ENCODE peak calls at places on chromosomes 16 and 17, in nine cellular contexts. Y is kidney; J is gastrocnemius medialis; D is cardiac muscle cell; G is heart right ventricle; U is CD8-positive, alpha-beta memory T cell; R is tibial nerve; I is breast epithelium; C is colonic mucosa. M is an unnamed sample.

GRCh38 chr17:30950669-30951399 is 20.0 kb upstream of the RNF135 start:
- DNase-seq in Y (peak), J (peak), D (no peak), G (peak), U (no peak), R (peak), I (no peak), C (peak), M (no peak)

GRCh38 chr16:35797811-35798210 is 2338.4 kb downstream of the TP53TG3F start:
- DNase-seq in Y (no peak), J (no peak), D (no peak), G (no peak), U (no peak), R (no peak), I (no peak), C (no peak), M (no peak)

GRCh38 chr17:51439395-51440229 is 179.3 kb downstream of the UTP18 start:
- DNase-seq in Y (no peak), J (no peak), D (no peak), G (no peak), U (no peak), R (no peak), I (no peak), C (no peak), M (no peak)

GRCh38 chr16:87284183-87284582 is 33.0 kb downstream of the C16orf95 start:
- DNase-seq in Y (peak), J (no peak), D (no peak), G (no peak), U (no peak), R (no peak), I (no peak), C (no peak), M (no peak)

GRCh38 chr16:85615852-85616607 is 2.9 kb downstream of the GSE1 start:
- DNase-seq in Y (peak), J (peak), D (peak), G (peak), U (peak), R (peak), I (peak), C (peak), M (no peak)

GRCh38 chr17:31787857-31788570 is 71.0 kb downstream of the COPRS start:
- DNase-seq in Y (no peak), J (no peak), D (peak), G (no peak), U (no peak), R (no peak), I (no peak), C (no peak), M (no peak)

GRCh38 chr16:30113031-30113710 is at the start of gene GDPD3:
- DNase-seq in Y (peak), J (no peak), D (no peak), G (peak), U (no peak), R (no peak), I (no peak), C (peak), M (no peak)

GRCh38 chr17:34635876-34636275 is 56.5 kb downstream of the TMEM132E start:
- DNase-seq in Y (peak), J (no peak), D (no peak), G (no peak), U (no peak), R (no peak), I (no peak), C (no peak), M (no peak)

GRCh38 chr17:74296548-74296936 is 22.5 kb downstream of the DNAI2 start:
- DNase-seq in Y (no peak), J (peak), D (peak), G (peak), U (no peak), R (peak), I (no peak), C (peak), M (peak)

GRCh38 chr17:40614431-40615294 is 33.0 kb downstream of the SMARCE1 start:
- DNase-seq in Y (no peak), J (no peak), D (no peak), G (no peak), U (no peak), R (no peak), I (no peak), C (no peak), M (no peak)

GRCh38 chr17:83099086-83099540 is 19.7 kb downstream of the METRNL start:
- DNase-seq in Y (no peak), J (no peak), D (no peak), G (no peak), U (no peak), R (no peak), I (no peak), C (no peak), M (no peak)

GRCh38 chr16:21598676-21599157 is 660 bp upstream of the METTL9 start:
- DNase-seq in Y (no peak), J (no peak), D (no peak), G (peak), U (no peak), R (no peak), I (no peak), C (no peak), M (no peak)

GRCh38 chr16:4117250-4117578 is 972 bp upstream of the ADCY9 start:
- DNase-seq in Y (peak), J (no peak), D (no peak), G (no peak), U (no peak), R (no peak), I (no peak), C (no peak), M (no peak)

GRCh38 chr16:85415196-85415988 is 197.7 kb upstream of the GSE1 start:
- DNase-seq in Y (peak), J (peak), D (no peak), G (peak), U (peak), R (no peak), I (no peak), C (no peak), M (no peak)

GRCh38 chr17:74361613-74362391 is at the start of gene BTBD17:
- DNase-seq in Y (no peak), J (peak), D (peak), G (peak), U (peak), R (peak), I (no peak), C (peak), M (no peak)

GRCh38 chr16:67199808-67200198 is 872 bp downstream of the ELMO3 start:
- DNase-seq in Y (no peak), J (peak), D (no peak), G (no peak), U (no peak), R (no peak), I (no peak), C (peak), M (no peak)

GRCh38 chr16:19382887-19383816 is 34.5 kb upstream of the TMC5 start:
- DNase-seq in Y (no peak), J (no peak), D (peak), G (no peak), U (no peak), R (no peak), I (no peak), C (no peak), M (peak)

GRCh38 chr16:88743693-88744519 is 37.6 kb downstream of the CTU2 start:
- DNase-seq in Y (no peak), J (peak), D (peak), G (peak), U (peak), R (peak), I (peak), C (peak), M (peak)

GRCh38 chr17:11240041-11240801 is 792 bp upstream of the SHISA6 start:
- DNase-seq in Y (peak), J (no peak), D (peak), G (peak), U (no peak), R (no peak), I (no peak), C (peak), M (peak)

GRCh38 chr16:68417711-68418301 is 30.5 kb downstream of the SMPD3 start:
- DNase-seq in Y (no peak), J (no peak), D (no peak), G (peak), U (peak), R (no peak), I (peak), C (peak), M (no peak)
- H3K27ac ChIP-seq in Y (no peak), J (no peak), D (no peak), G (no peak), U (peak), R (no peak), I (peak), C (peak), M (no peak)

GRCh38 chr16:10578474-10579316 is 1.7 kb downstream of the EMP2 start:
- DNase-seq in Y (peak), J (no peak), D (peak), G (peak), U (no peak), R (no peak), I (peak), C (peak), M (no peak)
- H3K27ac ChIP-seq in Y (no peak), J (peak), D (peak), G (peak), U (no peak), R (peak), I (peak), C (peak), M (no peak)

GRCh38 chr17:78900816-78901215 is 2.2 kb downstream of the CEP295NL start:
- DNase-seq in Y (no peak), J (no peak), D (no peak), G (no peak), U (no peak), R (no peak), I (no peak), C (no peak), M (no peak)

GRCh38 chr17:78898947-78899346 is 4.1 kb downstream of the CEP295NL start:
- DNase-seq in Y (no peak), J (no peak), D (no peak), G (no peak), U (no peak), R (no peak), I (no peak), C (no peak), M (no peak)

GRCh38 chr17:78898075-78898836 is 4.7 kb downstream of the CEP295NL start:
- DNase-seq in Y (no peak), J (no peak), D (no peak), G (no peak), U (no peak), R (no peak), I (no peak), C (no peak), M (no peak)

GRCh38 chr17:78897639-78897996 is 5.4 kb downstream of the CEP295NL start:
- DNase-seq in Y (no peak), J (no peak), D (no peak), G (no peak), U (no peak), R (no peak), I (no peak), C (no peak), M (no peak)

GRCh38 chr17:78899361-78900260 is 3.4 kb downstream of the CEP295NL start:
- DNase-seq in Y (no peak), J (no peak), D (peak), G (peak), U (no peak), R (no peak), I (no peak), C (no peak), M (no peak)
- H3K27ac ChIP-seq in Y (no peak), J (no peak), D (peak), G (peak), U (no peak), R (peak), I (no peak), C (no peak), M (peak)

GRCh38 chr17:49646391-49647255 is 31.3 kb downstream of the SPOP start:
- DNase-seq in Y (no peak), J (peak), D (no peak), G (no peak), U (no peak), R (no peak), I (no peak), C (no peak), M (no peak)
- H3K27ac ChIP-seq in Y (peak), J (peak), D (peak), G (peak), U (no peak), R (peak), I (peak), C (peak), M (no peak)

DNA sequence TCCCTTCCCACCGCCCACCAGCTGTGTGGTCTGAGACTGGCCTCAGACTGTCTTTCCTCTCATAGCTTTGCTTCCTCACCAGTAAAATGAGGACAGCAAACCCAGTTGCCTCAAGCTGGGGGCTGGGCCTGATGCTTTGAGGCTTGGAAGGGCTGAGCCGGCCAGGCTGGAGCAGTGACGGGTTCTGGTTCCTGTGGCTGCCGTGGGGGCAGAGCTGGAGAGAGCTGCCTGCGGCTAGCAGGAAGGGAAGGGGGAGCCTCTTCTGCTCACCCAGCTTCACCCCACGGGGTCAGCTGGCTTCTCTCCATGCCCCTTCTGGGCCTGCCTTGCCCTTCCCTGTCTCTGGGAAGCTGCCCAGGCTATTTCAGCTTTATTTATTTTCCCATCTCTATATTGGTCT is 23.8 kb downstream of the LASP1 start:
- DNase-seq in Y (no peak), J (no peak), D (no peak), G (peak), U (no peak), R (no peak), I (no peak), C (no peak), M (no peak)
- H3K27ac ChIP-seq in Y (no peak), J (peak), D (peak), G (peak), U (no peak), R (peak), I (peak), C (peak), M (peak)

DNA sequence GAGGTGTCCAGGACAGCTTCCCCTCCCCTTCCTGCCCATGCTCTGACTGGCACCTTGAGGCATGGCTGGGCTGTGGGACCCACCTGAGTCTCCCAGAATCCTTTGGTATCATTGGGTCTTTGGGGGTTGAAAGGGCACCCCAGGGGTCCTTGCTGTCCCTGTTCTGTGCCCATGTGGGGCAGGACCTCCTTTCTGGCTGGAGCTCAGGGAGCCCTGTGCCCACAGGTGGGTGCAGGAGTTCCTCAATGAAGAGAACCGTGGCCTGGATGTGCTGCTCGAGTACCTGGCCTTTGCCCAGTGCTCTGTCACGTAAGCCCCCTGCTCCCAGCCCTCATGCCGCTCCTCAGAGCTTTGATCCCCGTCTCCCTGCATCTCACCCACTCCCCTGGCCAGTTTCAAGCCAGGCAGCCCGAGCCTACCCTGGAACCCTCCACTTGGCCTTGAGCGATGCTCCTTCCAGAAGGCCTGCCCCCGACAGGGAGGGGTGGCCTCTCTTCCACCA is 11.8 kb downstream of the FMNL1 start:
- DNase-seq in Y (no peak), J (no peak), D (no peak), G (no peak), U (no peak), R (no peak), I (no peak), C (no peak), M (no peak)
- H3K27ac ChIP-seq in Y (no peak), J (no peak), D (no peak), G (no peak), U (no peak), R (no peak), I (no peak), C (no peak), M (no peak)

GRCh38 chr17:1018547-1018946 is 21.6 kb downstream of the TIMM22 start:
- DNase-seq in Y (no peak), J (no peak), D (no peak), G (no peak), U (no peak), R (no peak), I (no peak), C (no peak), M (no peak)
- H3K27ac ChIP-seq in Y (no peak), J (peak), D (peak), G (peak), U (no peak), R (no peak), I (no peak), C (no peak), M (no peak)

GRCh38 chr17:7631398-7632380 is 1.8 kb downstream of the SHBG start:
- DNase-seq in Y (no peak), J (no peak), D (no peak), G (peak), U (no peak), R (no peak), I (no peak), C (no peak), M (no peak)

GRCh38 chr17:7632492-7632894 is 2.6 kb downstream of the SHBG start:
- DNase-seq in Y (no peak), J (peak), D (peak), G (no peak), U (no peak), R (no peak), I (no peak), C (peak), M (no peak)

GRCh38 chr17:7634384-7634783 is 4.4 kb downstream of the SHBG start:
- DNase-seq in Y (peak), J (no peak), D (peak), G (peak), U (no peak), R (no peak), I (no peak), C (peak), M (peak)

GRCh38 chr17:7629939-7630571 is at the start of gene SHBG:
- DNase-seq in Y (no peak), J (no peak), D (no peak), G (no peak), U (no peak), R (no peak), I (no peak), C (no peak), M (no peak)

DNA sequence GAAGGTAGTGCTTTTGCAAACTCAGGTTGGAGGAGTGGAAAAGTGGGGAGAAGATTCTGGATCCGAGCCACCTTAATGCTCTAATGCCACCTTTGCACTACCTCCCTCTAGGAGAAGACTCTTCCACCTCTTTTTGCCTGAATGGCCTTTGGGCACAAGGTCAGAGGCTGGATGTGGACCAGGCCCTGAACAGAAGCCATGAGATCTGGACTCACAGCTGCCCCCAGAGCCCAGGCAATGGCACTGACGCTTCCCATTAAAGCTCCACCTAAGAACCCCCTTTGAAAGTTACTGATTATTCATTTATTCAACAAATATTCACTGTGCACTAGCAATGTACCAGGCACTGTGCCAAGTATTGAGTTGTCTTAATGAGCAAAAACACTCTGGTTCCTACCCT is 3.2 kb downstream of the SHBG start:
- DNase-seq in Y (no peak), J (no peak), D (no peak), G (no peak), U (no peak), R (no peak), I (no peak), C (no peak), M (no peak)
- H3K27ac ChIP-seq in Y (no peak), J (no peak), D (peak), G (no peak), U (no peak), R (no peak), I (no peak), C (no peak), M (no peak)

M was measured in substantia nigra.